ENCODE peak calls at places on chromosome 9, in four cellular contexts. One of them, this sample, is unnamed. For H3K9me2, the result is how much of the 10 kb centered on the place peaks cover.

GRCh38 chr9:21141427-21141882 is at the start of gene IFNW1:
- DNase-seq in GM23248: peak
- DNase-seq in SK-N-SH: peak
- DNase-seq in MM.1S: peak
- DNase-seq in this sample: no peak

GRCh38 chr9:132698989-132699388 is 28.7 kb downstream of the GTF3C4 start:
- DNase-seq in GM23248: no peak
- DNase-seq in SK-N-SH: no peak
- DNase-seq in MM.1S: no peak
- DNase-seq in this sample: no peak

GRCh38 chr9:123355761-123356520 is at the start of gene CRB2:
- DNase-seq in GM23248: no peak
- DNase-seq in SK-N-SH: peak
- DNase-seq in MM.1S: no peak
- DNase-seq in this sample: no peak

GRCh38 chr9:110443146-110443877 is 105.6 kb upstream of the TXNDC8 start:
- DNase-seq in GM23248: peak
- DNase-seq in SK-N-SH: peak
- DNase-seq in MM.1S: no peak
- DNase-seq in this sample: peak

GRCh38 chr9:134320195-134320885 is 5.9 kb upstream of the RXRA start:
- DNase-seq in GM23248: no peak
- DNase-seq in SK-N-SH: no peak
- DNase-seq in MM.1S: no peak
- DNase-seq in this sample: no peak

GRCh38 chr9:118609355-118610044 is 759.7 kb downstream of the BRINP1 start:
- DNase-seq in GM23248: peak
- DNase-seq in SK-N-SH: no peak
- DNase-seq in MM.1S: no peak
- DNase-seq in this sample: no peak

GRCh38 chr9:98657897-98658296 is 50.8 kb downstream of the GABBR2 start:
- DNase-seq in GM23248: peak
- DNase-seq in SK-N-SH: no peak
- DNase-seq in MM.1S: no peak
- DNase-seq in this sample: no peak

GRCh38 chr9:129270903-129271431 is 92.9 kb upstream of the IER5L start:
- DNase-seq in GM23248: peak
- DNase-seq in SK-N-SH: no peak
- DNase-seq in MM.1S: peak
- DNase-seq in this sample: no peak

GRCh38 chr9:70419546-70420266 is 5.2 kb upstream of the KLF9 start:
- DNase-seq in GM23248: peak
- DNase-seq in SK-N-SH: peak
- DNase-seq in MM.1S: peak
- DNase-seq in this sample: peak
- H3K9ac ChIP-seq in GM23248: peak
- H3K9ac ChIP-seq in SK-N-SH: peak
- H3K9ac ChIP-seq in MM.1S: peak
- H3K9ac ChIP-seq in this sample: peak

GRCh38 chr9:37997636-37998374 is 71.2 kb downstream of the SHB start:
- DNase-seq in GM23248: no peak
- DNase-seq in SK-N-SH: peak
- DNase-seq in MM.1S: no peak
- DNase-seq in this sample: no peak
- H3K9me2 ChIP-seq in GM23248: under half
- H3K9me2 ChIP-seq in SK-N-SH: under half
- H3K9me2 ChIP-seq in MM.1S: under half
- H3K9me2 ChIP-seq in this sample: under half

GRCh38 chr9:26940779-26941178 is 6.3 kb downstream of the PLAA start:
- DNase-seq in GM23248: no peak
- DNase-seq in SK-N-SH: no peak
- DNase-seq in MM.1S: no peak
- DNase-seq in this sample: no peak

GRCh38 chr9:26946753-26947727 is at the start of gene PLAA:
- DNase-seq in GM23248: peak
- DNase-seq in SK-N-SH: peak
- DNase-seq in MM.1S: peak
- DNase-seq in this sample: peak

GRCh38 chr9:26947736-26948135 is 694 bp upstream of the PLAA start:
- DNase-seq in GM23248: peak
- DNase-seq in SK-N-SH: no peak
- DNase-seq in MM.1S: no peak
- DNase-seq in this sample: no peak

GRCh38 chr9:26949604-26950003 is 2.6 kb upstream of the PLAA start:
- DNase-seq in GM23248: peak
- DNase-seq in SK-N-SH: no peak
- DNase-seq in MM.1S: no peak
- DNase-seq in this sample: peak

DNA sequence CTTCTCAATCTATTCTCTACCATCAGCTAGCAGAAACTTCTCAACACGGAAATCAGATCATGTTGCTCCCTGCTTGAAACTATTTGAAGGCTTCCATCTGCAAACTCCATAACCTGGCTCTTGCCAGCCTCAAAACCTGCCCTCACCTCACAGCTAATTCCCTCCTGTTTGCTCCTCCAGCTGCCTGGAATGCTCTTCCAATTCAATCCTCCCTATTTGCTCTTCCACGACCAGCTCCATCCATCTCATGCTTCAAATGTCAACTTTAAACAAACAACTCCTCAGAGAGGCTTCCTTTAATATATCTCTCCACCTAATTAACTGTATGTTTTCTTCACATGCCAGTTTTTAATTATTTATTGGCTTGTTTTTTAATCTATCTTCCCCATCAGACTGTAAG is 1.5 kb downstream of the PLAA start:
- DNase-seq in GM23248: peak
- DNase-seq in SK-N-SH: no peak
- DNase-seq in MM.1S: no peak
- DNase-seq in this sample: no peak
- H3K9ac ChIP-seq in GM23248: peak
- H3K9ac ChIP-seq in SK-N-SH: peak
- H3K9ac ChIP-seq in MM.1S: peak
- H3K9ac ChIP-seq in this sample: peak

GRCh38 chr9:130522233-130522808 is 57.1 kb upstream of the FUBP3 start:
- DNase-seq in GM23248: peak
- DNase-seq in SK-N-SH: peak
- DNase-seq in MM.1S: no peak
- DNase-seq in this sample: no peak
- H3K9me2 ChIP-seq in GM23248: under half
- H3K9me2 ChIP-seq in SK-N-SH: under half
- H3K9me2 ChIP-seq in MM.1S: under half
- H3K9me2 ChIP-seq in this sample: under half

This sample was measured in PC-3.